ENCODE peak calls at places on chromosomes 4 and X, in five cellular contexts. One of them, this sample, is unnamed.

GRCh38 chrX:138082881-138083280 is 517.0 kb downstream of the ZIC3 start:
- DNase-seq in GM23248: no peak
- DNase-seq in Caki2: no peak
- DNase-seq in iPS-NIHi11: no peak
- DNase-seq in GM03348: no peak
- DNase-seq in this sample: no peak

GRCh38 chr4:15031993-15032660 is 29.8 kb downstream of the CPEB2 start:
- DNase-seq in GM23248: peak
- DNase-seq in Caki2: no peak
- DNase-seq in iPS-NIHi11: no peak
- DNase-seq in GM03348: peak
- DNase-seq in this sample: no peak

GRCh38 chrX:14927391-14927790 is 54.2 kb downstream of the MOSPD2 start:
- DNase-seq in GM23248: peak
- DNase-seq in Caki2: no peak
- DNase-seq in iPS-NIHi11: no peak
- DNase-seq in GM03348: no peak
- DNase-seq in this sample: no peak

GRCh38 chrX:45157647-45158046 is 43.0 kb downstream of the DIPK2B start:
- DNase-seq in GM23248: no peak
- DNase-seq in Caki2: no peak
- DNase-seq in iPS-NIHi11: no peak
- DNase-seq in GM03348: no peak
- DNase-seq in this sample: no peak

GRCh38 chr4:145130788-145131398 is 32.8 kb downstream of the ABCE1 start:
- DNase-seq in GM23248: peak
- DNase-seq in Caki2: no peak
- DNase-seq in iPS-NIHi11: no peak
- DNase-seq in GM03348: peak
- DNase-seq in this sample: no peak

GRCh38 chr4:167196386-167196785 is 37.9 kb downstream of the SPOCK3 start:
- DNase-seq in GM23248: no peak
- DNase-seq in Caki2: peak
- DNase-seq in iPS-NIHi11: no peak
- DNase-seq in GM03348: no peak
- DNase-seq in this sample: no peak

GRCh38 chrX:2552621-2553297 is 52.0 kb upstream of the DHRSX start:
- DNase-seq in GM23248: peak
- DNase-seq in Caki2: peak
- DNase-seq in iPS-NIHi11: no peak
- DNase-seq in GM03348: peak
- DNase-seq in this sample: no peak

GRCh38 chrX:141176586-141177451 is at the start of gene LDOC1:
- DNase-seq in GM23248: peak
- DNase-seq in Caki2: peak
- DNase-seq in iPS-NIHi11: peak
- DNase-seq in GM03348: peak
- DNase-seq in this sample: no peak

GRCh38 chr4:184392748-184393334 is 81.5 kb downstream of the IRF2 start:
- DNase-seq in GM23248: peak
- DNase-seq in Caki2: no peak
- DNase-seq in iPS-NIHi11: no peak
- DNase-seq in GM03348: peak
- DNase-seq in this sample: no peak

GRCh38 chr4:35494955-35495354 is 749.4 kb downstream of the ARAP2 start:
- DNase-seq in GM23248: no peak
- DNase-seq in Caki2: no peak
- DNase-seq in iPS-NIHi11: no peak
- DNase-seq in GM03348: no peak
- DNase-seq in this sample: no peak

GRCh38 chrX:53233536-53233935 is 8.5 kb upstream of the KDM5C start:
- DNase-seq in GM23248: no peak
- DNase-seq in Caki2: no peak
- DNase-seq in iPS-NIHi11: no peak
- DNase-seq in GM03348: no peak
- DNase-seq in this sample: no peak

GRCh38 chr4:11158971-11159370 is 269.7 kb downstream of the HS3ST1 start:
- DNase-seq in GM23248: no peak
- DNase-seq in Caki2: no peak
- DNase-seq in iPS-NIHi11: no peak
- DNase-seq in GM03348: no peak
- DNase-seq in this sample: no peak

GRCh38 chr4:25377572-25377882 is 464 bp downstream of the ANAPC4 start:
- DNase-seq in GM23248: no peak
- DNase-seq in Caki2: no peak
- DNase-seq in iPS-NIHi11: no peak
- DNase-seq in GM03348: peak
- DNase-seq in this sample: no peak

GRCh38 chr4:109079177-109079576 is 223.3 kb downstream of the COL25A1 start:
- DNase-seq in GM23248: peak
- DNase-seq in Caki2: no peak
- DNase-seq in iPS-NIHi11: no peak
- DNase-seq in GM03348: peak
- DNase-seq in this sample: no peak

GRCh38 chr4:128468485-128468989 is 180.9 kb upstream of the PGRMC2 start:
- DNase-seq in GM23248: peak
- DNase-seq in Caki2: peak
- DNase-seq in iPS-NIHi11: no peak
- DNase-seq in GM03348: peak
- DNase-seq in this sample: no peak

GRCh38 chrX:49106930-49107329 is 16.6 kb downstream of the GPKOW start:
- DNase-seq in GM23248: peak
- DNase-seq in Caki2: peak
- DNase-seq in iPS-NIHi11: peak
- DNase-seq in GM03348: peak
- DNase-seq in this sample: no peak

GRCh38 chr4:122142687-122143086 is 9.4 kb upstream of the BLTP1 start:
- DNase-seq in GM23248: no peak
- DNase-seq in Caki2: no peak
- DNase-seq in iPS-NIHi11: no peak
- DNase-seq in GM03348: no peak
- DNase-seq in this sample: no peak

GRCh38 chrX:150577174-150577573 is 8.8 kb downstream of the MTM1 start:
- DNase-seq in GM23248: no peak
- DNase-seq in Caki2: no peak
- DNase-seq in iPS-NIHi11: no peak
- DNase-seq in GM03348: no peak
- DNase-seq in this sample: no peak

GRCh38 chr4:151854731-151855130 is 93.9 kb upstream of the GATB start:
- DNase-seq in GM23248: peak
- DNase-seq in Caki2: no peak
- DNase-seq in iPS-NIHi11: no peak
- DNase-seq in GM03348: no peak
- DNase-seq in this sample: no peak

GRCh38 chrX:10741003-10741402 is 120.6 kb upstream of the MID1 start:
- DNase-seq in GM23248: no peak
- DNase-seq in Caki2: no peak
- DNase-seq in iPS-NIHi11: no peak
- DNase-seq in GM03348: no peak
- DNase-seq in this sample: no peak

GRCh38 chrX:100924370-100924769 is 4.3 kb downstream of the XKRX start:
- DNase-seq in GM23248: no peak
- DNase-seq in Caki2: no peak
- DNase-seq in iPS-NIHi11: no peak
- DNase-seq in GM03348: no peak
- DNase-seq in this sample: no peak

GRCh38 chrX:131723646-131724045 is 179.8 kb downstream of the OR13H1 start:
- DNase-seq in GM23248: no peak
- DNase-seq in Caki2: no peak
- DNase-seq in iPS-NIHi11: no peak
- DNase-seq in GM03348: no peak
- DNase-seq in this sample: no peak

GRCh38 chrX:11351375-11352295 is 58.4 kb downstream of the AMELX start:
- DNase-seq in GM23248: peak
- DNase-seq in Caki2: no peak
- DNase-seq in iPS-NIHi11: no peak
- DNase-seq in GM03348: no peak
- DNase-seq in this sample: no peak

GRCh38 chrX:150085881-150086280 is 147.6 kb upstream of the EOLA2 start:
- DNase-seq in GM23248: peak
- DNase-seq in Caki2: no peak
- DNase-seq in iPS-NIHi11: no peak
- DNase-seq in GM03348: no peak
- DNase-seq in this sample: no peak

GRCh38 chr4:1416948-1417260 is 10.7 kb upstream of the NKX1-1 start:
- DNase-seq in GM23248: no peak
- DNase-seq in Caki2: no peak
- DNase-seq in iPS-NIHi11: peak
- DNase-seq in GM03348: no peak
- DNase-seq in this sample: peak

GRCh38 chrX:1546601-1547275 is 9.8 kb upstream of the P2RY8 start:
- DNase-seq in GM23248: no peak
- DNase-seq in Caki2: no peak
- DNase-seq in iPS-NIHi11: no peak
- DNase-seq in GM03348: no peak
- DNase-seq in this sample: no peak

GRCh38 chr4:95590615-95591014 is 41.8 kb upstream of the UNC5C start:
- DNase-seq in GM23248: no peak
- DNase-seq in Caki2: no peak
- DNase-seq in iPS-NIHi11: no peak
- DNase-seq in GM03348: no peak
- DNase-seq in this sample: no peak

GRCh38 chr4:154399259-154399974 is 92.2 kb downstream of the DCHS2 start:
- DNase-seq in GM23248: peak
- DNase-seq in Caki2: peak
- DNase-seq in iPS-NIHi11: no peak
- DNase-seq in GM03348: peak
- DNase-seq in this sample: no peak

GRCh38 chr4:7402526-7402925 is 32.2 kb downstream of the PSAPL1 start:
- DNase-seq in GM23248: no peak
- DNase-seq in Caki2: no peak
- DNase-seq in iPS-NIHi11: no peak
- DNase-seq in GM03348: no peak
- DNase-seq in this sample: no peak

GRCh38 chrX:69466546-69466945 is 37.6 kb upstream of the NALF2 start:
- DNase-seq in GM23248: no peak
- DNase-seq in Caki2: no peak
- DNase-seq in iPS-NIHi11: no peak
- DNase-seq in GM03348: no peak
- DNase-seq in this sample: no peak

GRCh38 chr4:4507923-4508322 is 33.9 kb downstream of the STX18 start:
- DNase-seq in GM23248: no peak
- DNase-seq in Caki2: no peak
- DNase-seq in iPS-NIHi11: peak
- DNase-seq in GM03348: no peak
- DNase-seq in this sample: no peak

GRCh38 chr4:41320278-41320677 is 63.5 kb downstream of the UCHL1 start:
- DNase-seq in GM23248: no peak
- DNase-seq in Caki2: peak
- DNase-seq in iPS-NIHi11: no peak
- DNase-seq in GM03348: no peak
- DNase-seq in this sample: no peak

GRCh38 chr4:142331132-142331531 is 515.0 kb downstream of the INPP4B start:
- DNase-seq in GM23248: no peak
- DNase-seq in Caki2: no peak
- DNase-seq in iPS-NIHi11: no peak
- DNase-seq in GM03348: no peak
- DNase-seq in this sample: no peak

GRCh38 chr4:47662975-47663374 is 174.9 kb downstream of the CORIN start:
- DNase-seq in GM23248: peak
- DNase-seq in Caki2: no peak
- DNase-seq in iPS-NIHi11: peak
- DNase-seq in GM03348: no peak
- DNase-seq in this sample: no peak

GRCh38 chr4:142909908-142910307 is 63.8 kb upstream of the INPP4B start:
- DNase-seq in GM23248: peak
- DNase-seq in Caki2: no peak
- DNase-seq in iPS-NIHi11: no peak
- DNase-seq in GM03348: no peak
- DNase-seq in this sample: no peak

GRCh38 chrX:12978205-12979010 is 3.5 kb downstream of the TMSB4X start:
- DNase-seq in GM23248: peak
- DNase-seq in Caki2: no peak
- DNase-seq in iPS-NIHi11: peak
- DNase-seq in GM03348: peak
- DNase-seq in this sample: peak

GRCh38 chrX:149527705-149528104 is 13.1 kb upstream of the EOLA1 start:
- DNase-seq in GM23248: peak
- DNase-seq in Caki2: peak
- DNase-seq in iPS-NIHi11: no peak
- DNase-seq in GM03348: peak
- DNase-seq in this sample: no peak

GRCh38 chr4:73902038-73902637 is 32.9 kb downstream of the CXCL1 start:
- DNase-seq in GM23248: peak
- DNase-seq in Caki2: no peak
- DNase-seq in iPS-NIHi11: no peak
- DNase-seq in GM03348: no peak
- DNase-seq in this sample: no peak

GRCh38 chr4:1713003-1713397 is 881 bp upstream of the SLBP start:
- DNase-seq in GM23248: no peak
- DNase-seq in Caki2: no peak
- DNase-seq in iPS-NIHi11: peak
- DNase-seq in GM03348: no peak
- DNase-seq in this sample: no peak